ENCODE peak calls at places on chromosomes 11 and 22, in six cellular contexts. O, P, W, U, N and K are unnamed samples. For H3K4me1, the result is how much of the 10 kb centered on the place peaks cover.

GRCh38 chr11:24293964-24294363 is 202.9 kb upstream of the LUZP2 start:
- DNase-seq in O (no peak), P (no peak), W (no peak), U (no peak), N (no peak), K (no peak)

GRCh38 chr11:65043881-65044501 is 3.0 kb downstream of the SAC3D1 start:
- DNase-seq in O (peak), P (peak), W (no peak), U (no peak), N (peak), K (no peak)

GRCh38 chr11:87878373-87878779 is 296.9 kb downstream of the RAB38 start:
- DNase-seq in O (peak), P (peak), W (peak), U (peak), N (peak), K (peak)

GRCh38 chr11:84398017-84398626 is 1112.0 kb upstream of the CCDC90B start:
- DNase-seq in O (peak), P (peak), W (no peak), U (peak), N (peak), K (peak)

GRCh38 chr11:91219501-91219900 is 996.7 kb upstream of the CHORDC1 start:
- DNase-seq in O (peak), P (peak), W (no peak), U (no peak), N (no peak), K (peak)

GRCh38 chr11:32400196-32400595 is 35.1 kb downstream of the WT1 start:
- DNase-seq in O (peak), P (peak), W (no peak), U (peak), N (peak), K (no peak)

GRCh38 chr11:86115542-86116385 is 46.9 kb upstream of the PICALM start:
- DNase-seq in O (peak), P (peak), W (no peak), U (no peak), N (peak), K (no peak)

GRCh38 chr22:32590556-32590955 is 115.9 kb downstream of the FBXO7 start:
- DNase-seq in O (peak), P (peak), W (no peak), U (no peak), N (peak), K (no peak)

GRCh38 chr11:111272420-111272819 is 25.9 kb upstream of the POU2AF3 start:
- DNase-seq in O (no peak), P (no peak), W (no peak), U (no peak), N (no peak), K (no peak)

GRCh38 chr11:5700422-5701064 is 11.0 kb downstream of the TRIM22 start:
- DNase-seq in O (no peak), P (no peak), W (no peak), U (no peak), N (no peak), K (no peak)

GRCh38 chr22:24156146-24156914 is 25.0 kb upstream of the SUSD2 start:
- DNase-seq in O (peak), P (peak), W (peak), U (peak), N (peak), K (peak)

GRCh38 chr22:39078329-39078728 is 1.3 kb downstream of the APOBEC3G start:
- DNase-seq in O (no peak), P (no peak), W (no peak), U (no peak), N (no peak), K (no peak)

GRCh38 chr11:94549166-94549565 is 5.4 kb downstream of the FUT4 start:
- DNase-seq in O (no peak), P (no peak), W (no peak), U (no peak), N (no peak), K (no peak)

GRCh38 chr11:132131051-132131450 is 760.6 kb downstream of the NTM start:
- DNase-seq in O (peak), P (no peak), W (peak), U (no peak), N (no peak), K (no peak)

GRCh38 chr22:40607506-40607905 is 29.0 kb downstream of the MRTFA start:
- DNase-seq in O (no peak), P (no peak), W (no peak), U (peak), N (no peak), K (no peak)

GRCh38 chr11:75264971-75265370 is 24.4 kb downstream of the TPBGL start:
- DNase-seq in O (no peak), P (no peak), W (no peak), U (no peak), N (no peak), K (no peak)

GRCh38 chr11:123690490-123690889 is 36.1 kb upstream of the SCN3B start:
- DNase-seq in O (peak), P (peak), W (no peak), U (no peak), N (peak), K (no peak)

GRCh38 chr11:74050465-74050864 is 41.6 kb upstream of the UCP3 start:
- DNase-seq in O (no peak), P (no peak), W (no peak), U (no peak), N (peak), K (no peak)

GRCh38 chr22:21665047-21665851 is 563 bp upstream of the PPIL2 start:
- DNase-seq in O (no peak), P (no peak), W (no peak), U (no peak), N (no peak), K (no peak)

GRCh38 chr11:10693509-10694071 is at the start of gene IRAG1:
- DNase-seq in O (peak), P (no peak), W (no peak), U (peak), N (peak), K (no peak)

GRCh38 chr22:40855104-40855959 is 1.1 kb downstream of the ST13 start:
- DNase-seq in O (peak), P (peak), W (no peak), U (no peak), N (peak), K (peak)

GRCh38 chr11:76769645-76770586 is 13.2 kb upstream of the TSKU start:
- DNase-seq in O (peak), P (peak), W (no peak), U (no peak), N (peak), K (no peak)

GRCh38 chr11:62842171-62842717 is 2.9 kb upstream of the WDR74 start:
- DNase-seq in O (peak), P (no peak), W (no peak), U (peak), N (peak), K (no peak)

GRCh38 chr11:1157341-1157644 is 460 bp upstream of the MUC5AC start:
- DNase-seq in O (no peak), P (no peak), W (no peak), U (no peak), N (no peak), K (no peak)

GRCh38 chr22:20422965-20423635 is 14.5 kb downstream of the SCARF2 start:
- DNase-seq in O (no peak), P (no peak), W (no peak), U (no peak), N (peak), K (no peak)

GRCh38 chr11:25547293-25547692 is 784.6 kb upstream of the ANO3 start:
- DNase-seq in O (no peak), P (no peak), W (no peak), U (no peak), N (no peak), K (no peak)

GRCh38 chr11:15342163-15342562 is 227.4 kb downstream of the INSC start:
- DNase-seq in O (no peak), P (no peak), W (no peak), U (peak), N (no peak), K (no peak)

GRCh38 chr11:35035894-35036408 is 103.0 kb upstream of the CD44 start:
- DNase-seq in O (peak), P (peak), W (peak), U (no peak), N (peak), K (peak)

GRCh38 chr11:35034401-35034800 is 104.6 kb upstream of the CD44 start:
- DNase-seq in O (no peak), P (no peak), W (no peak), U (no peak), N (no peak), K (no peak)

GRCh38 chr11:35039076-35039475 is 99.9 kb upstream of the CD44 start:
- DNase-seq in O (no peak), P (peak), W (no peak), U (no peak), N (peak), K (no peak)

GRCh38 chr11:35038211-35038930 is 100.6 kb upstream of the CD44 start:
- DNase-seq in O (peak), P (no peak), W (no peak), U (no peak), N (no peak), K (no peak)

DNA sequence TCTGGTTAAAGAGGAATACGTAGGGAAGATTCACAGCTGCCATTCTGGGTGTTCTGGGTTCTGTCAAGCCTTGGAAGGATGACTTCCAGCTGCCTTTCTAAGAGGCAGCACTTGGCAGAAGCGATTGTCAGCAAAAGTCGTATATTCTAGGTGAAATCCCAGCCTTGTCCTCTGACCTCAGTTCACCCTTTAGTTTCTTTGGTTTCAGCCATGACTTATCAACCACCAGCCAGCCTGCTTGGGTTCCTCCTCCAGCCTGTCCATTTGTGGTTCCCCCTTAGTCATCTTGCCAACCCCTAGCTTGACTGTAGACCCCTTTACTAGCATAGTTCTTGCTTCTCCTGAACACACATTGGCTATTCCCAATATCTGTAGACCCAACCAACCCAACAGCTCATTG is 102.3 kb upstream of the CD44 start:
- DNase-seq in O (no peak), P (no peak), W (no peak), U (no peak), N (no peak), K (no peak)
- TF ChIP-seq EZH2 in O (no peak), P (no peak), W (no peak), U (no peak), N (no peak), K (no peak)

DNA sequence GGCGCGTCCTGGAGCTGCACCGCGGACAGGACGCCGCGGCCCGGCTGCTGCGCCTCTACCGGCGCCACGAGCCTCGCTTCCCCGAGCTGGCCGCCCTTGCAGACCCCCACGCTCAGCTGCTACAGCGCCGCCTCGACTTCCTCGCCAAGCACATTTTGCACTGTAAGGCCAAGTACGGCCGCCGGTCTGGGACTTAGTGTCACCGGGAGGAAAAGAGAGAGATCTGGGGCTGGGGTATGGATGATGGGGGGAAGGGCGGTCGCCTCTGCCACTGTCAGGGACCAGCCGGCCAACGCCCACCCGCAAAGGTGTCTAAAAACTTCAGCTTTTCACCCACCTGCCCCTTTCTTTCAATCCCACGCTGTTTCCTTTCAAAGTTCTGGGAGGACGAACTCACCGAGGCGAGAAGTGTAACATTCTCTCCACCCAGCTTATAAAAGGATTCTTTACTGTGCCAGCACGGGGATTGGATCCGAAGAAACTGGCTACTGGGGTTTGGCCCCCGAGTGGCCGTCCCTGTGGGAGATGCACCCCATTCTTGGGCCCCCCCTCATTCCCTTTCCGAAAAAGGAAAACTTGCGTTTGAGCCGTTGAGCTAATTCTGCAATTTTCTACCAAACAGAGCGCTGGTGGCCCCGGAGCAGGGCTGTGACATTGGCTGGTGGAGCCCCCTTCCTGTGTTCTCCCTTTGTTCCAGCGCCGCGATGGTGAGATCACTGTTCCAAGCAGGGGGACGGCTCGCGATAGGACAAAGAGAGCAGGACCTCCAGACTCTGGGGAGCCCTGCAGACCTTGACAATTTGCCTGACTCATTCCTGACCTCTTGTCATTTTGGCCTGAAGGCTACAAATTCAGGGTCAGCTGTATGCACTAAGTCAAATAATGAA is 1.7 kb downstream of the FJX1 start:
- DNase-seq in O (peak), P (no peak), W (peak), U (peak), N (no peak), K (peak)
- H3K4me1 ChIP-seq in O (under half), P (half or more), W (under half), U (under half), N (half or more), K (half or more)

GRCh38 chr22:44550666-44551491 is 52.8 kb upstream of the RTL6 start:
- DNase-seq in O (peak), P (peak), W (peak), U (no peak), N (peak), K (no peak)
- H3K4me3 ChIP-seq in O (peak), P (no peak), W (no peak), U (no peak), N (peak), K (no peak)

GRCh38 chr22:19150482-19151328 is 613 bp upstream of the GSC2 start:
- DNase-seq in O (no peak), P (no peak), W (no peak), U (no peak), N (no peak), K (no peak)
- TF ChIP-seq EZH2 in O (peak), P (peak), W (peak), U (peak), N (peak), K (peak)

GRCh38 chr11:119318240-119319135 is 1.6 kb upstream of the MCAM start:
- DNase-seq in O (peak), P (peak), W (peak), U (peak), N (peak), K (no peak)
- H3K4me1 ChIP-seq in O (under half), P (half or more), W (half or more), U (under half), N (under half), K (under half)

DNA sequence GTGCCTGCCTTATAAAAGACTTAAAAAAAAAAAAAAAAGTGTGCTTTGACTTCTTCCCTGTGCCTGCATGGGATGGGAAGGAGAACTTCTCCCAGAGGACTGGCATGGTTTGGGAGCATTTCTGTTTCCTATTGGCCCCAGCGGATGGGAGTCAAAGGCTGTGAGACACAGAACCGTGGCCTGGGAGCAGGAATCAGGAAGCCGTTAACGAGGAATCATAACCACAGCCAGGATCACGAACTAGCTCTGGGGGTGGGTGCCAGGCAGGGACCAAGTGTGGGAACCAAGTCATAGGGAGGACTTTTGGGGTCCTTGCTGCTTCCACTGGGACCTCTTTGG is 526 bp downstream of the C1QTNF6 start:
- DNase-seq in O (peak), P (peak), W (peak), U (no peak), N (peak), K (peak)
- H3K4me3 ChIP-seq in O (peak), P (peak), W (peak), U (peak), N (peak), K (peak)